ENCODE peak calls at places on chromosome 7, in nine cellular contexts. One of them, this sample, is unnamed.

GRCh38 chr7:32941996-32942782 is 15.1 kb upstream of the FKBP9 start:
- DNase-seq in GM20000: peak
- DNase-seq in BE2C: peak
- DNase-seq in activated naive CD4-positive, alpha-beta T cell: peak
- DNase-seq in cardiac fibroblast: peak
- DNase-seq in naive thymus-derived CD8-positive, alpha-beta T cell: peak
- DNase-seq in kidney epithelial cell: no peak
- DNase-seq in T1000: peak
- DNase-seq in left colon: peak
- DNase-seq in this sample: peak

GRCh38 chr7:14995774-14996173 is 93.2 kb upstream of the DGKB start:
- DNase-seq in kidney epithelial cell: no peak
- DNase-seq in naive thymus-derived CD8-positive, alpha-beta T cell: no peak
- DNase-seq in BE2C: no peak
- DNase-seq in left colon: no peak
- DNase-seq in T1000: no peak
- DNase-seq in activated naive CD4-positive, alpha-beta T cell: no peak
- DNase-seq in GM20000: no peak
- DNase-seq in cardiac fibroblast: no peak
- DNase-seq in this sample: no peak

GRCh38 chr7:65251851-65252620 is 121.6 kb upstream of the ZNF92 start:
- DNase-seq in cardiac fibroblast: peak
- DNase-seq in GM20000: peak
- DNase-seq in naive thymus-derived CD8-positive, alpha-beta T cell: no peak
- DNase-seq in left colon: peak
- DNase-seq in kidney epithelial cell: peak
- DNase-seq in activated naive CD4-positive, alpha-beta T cell: no peak
- DNase-seq in T1000: peak
- DNase-seq in BE2C: peak
- DNase-seq in this sample: peak

GRCh38 chr7:29442146-29442545 is 121.5 kb upstream of the PRR15 start:
- DNase-seq in BE2C: no peak
- DNase-seq in T1000: no peak
- DNase-seq in cardiac fibroblast: peak
- DNase-seq in left colon: no peak
- DNase-seq in naive thymus-derived CD8-positive, alpha-beta T cell: no peak
- DNase-seq in GM20000: no peak
- DNase-seq in activated naive CD4-positive, alpha-beta T cell: no peak
- DNase-seq in kidney epithelial cell: peak
- DNase-seq in this sample: no peak

GRCh38 chr7:92790987-92791386 is 45.4 kb downstream of the CDK6 start:
- DNase-seq in naive thymus-derived CD8-positive, alpha-beta T cell: no peak
- DNase-seq in T1000: no peak
- DNase-seq in cardiac fibroblast: peak
- DNase-seq in activated naive CD4-positive, alpha-beta T cell: no peak
- DNase-seq in GM20000: no peak
- DNase-seq in left colon: no peak
- DNase-seq in kidney epithelial cell: no peak
- DNase-seq in BE2C: no peak
- DNase-seq in this sample: no peak

GRCh38 chr7:158289761-158290523 is 297.7 kb downstream of the PTPRN2 start:
- DNase-seq in left colon: no peak
- DNase-seq in T1000: no peak
- DNase-seq in naive thymus-derived CD8-positive, alpha-beta T cell: no peak
- DNase-seq in GM20000: no peak
- DNase-seq in kidney epithelial cell: no peak
- DNase-seq in cardiac fibroblast: no peak
- DNase-seq in activated naive CD4-positive, alpha-beta T cell: no peak
- DNase-seq in BE2C: no peak
- DNase-seq in this sample: no peak

GRCh38 chr7:40544932-40545331 is 410.1 kb downstream of the SUGCT start:
- DNase-seq in BE2C: no peak
- DNase-seq in left colon: no peak
- DNase-seq in cardiac fibroblast: peak
- DNase-seq in T1000: no peak
- DNase-seq in GM20000: no peak
- DNase-seq in kidney epithelial cell: no peak
- DNase-seq in activated naive CD4-positive, alpha-beta T cell: no peak
- DNase-seq in naive thymus-derived CD8-positive, alpha-beta T cell: no peak
- DNase-seq in this sample: no peak

GRCh38 chr7:2373124-2373556 is 18.5 kb downstream of the EIF3B start:
- DNase-seq in T1000: no peak
- DNase-seq in activated naive CD4-positive, alpha-beta T cell: no peak
- DNase-seq in kidney epithelial cell: no peak
- DNase-seq in left colon: no peak
- DNase-seq in GM20000: no peak
- DNase-seq in BE2C: no peak
- DNase-seq in cardiac fibroblast: no peak
- DNase-seq in naive thymus-derived CD8-positive, alpha-beta T cell: no peak
- DNase-seq in this sample: no peak

GRCh38 chr7:925601-926000 is 28.9 kb downstream of the ADAP1 start:
- DNase-seq in left colon: peak
- DNase-seq in kidney epithelial cell: no peak
- DNase-seq in GM20000: no peak
- DNase-seq in activated naive CD4-positive, alpha-beta T cell: no peak
- DNase-seq in T1000: no peak
- DNase-seq in cardiac fibroblast: no peak
- DNase-seq in BE2C: peak
- DNase-seq in naive thymus-derived CD8-positive, alpha-beta T cell: peak
- DNase-seq in this sample: no peak

GRCh38 chr7:111532625-111533024 is 29.7 kb downstream of the IMMP2L start:
- DNase-seq in activated naive CD4-positive, alpha-beta T cell: no peak
- DNase-seq in BE2C: peak
- DNase-seq in GM20000: no peak
- DNase-seq in T1000: no peak
- DNase-seq in naive thymus-derived CD8-positive, alpha-beta T cell: no peak
- DNase-seq in cardiac fibroblast: peak
- DNase-seq in left colon: no peak
- DNase-seq in kidney epithelial cell: no peak
- DNase-seq in this sample: no peak

GRCh38 chr7:158410720-158411119 is 176.9 kb downstream of the PTPRN2 start:
- DNase-seq in GM20000: no peak
- DNase-seq in activated naive CD4-positive, alpha-beta T cell: no peak
- DNase-seq in cardiac fibroblast: no peak
- DNase-seq in BE2C: no peak
- DNase-seq in kidney epithelial cell: no peak
- DNase-seq in left colon: no peak
- DNase-seq in naive thymus-derived CD8-positive, alpha-beta T cell: no peak
- DNase-seq in T1000: no peak
- DNase-seq in this sample: no peak

GRCh38 chr7:77354484-77354883 is 61.7 kb downstream of the GSAP start:
- DNase-seq in left colon: no peak
- DNase-seq in naive thymus-derived CD8-positive, alpha-beta T cell: peak
- DNase-seq in kidney epithelial cell: no peak
- DNase-seq in cardiac fibroblast: no peak
- DNase-seq in activated naive CD4-positive, alpha-beta T cell: no peak
- DNase-seq in T1000: no peak
- DNase-seq in BE2C: no peak
- DNase-seq in GM20000: no peak
- DNase-seq in this sample: no peak

GRCh38 chr7:25758559-25758958 is 393.4 kb upstream of the NFE2L3 start:
- DNase-seq in naive thymus-derived CD8-positive, alpha-beta T cell: no peak
- DNase-seq in left colon: no peak
- DNase-seq in BE2C: no peak
- DNase-seq in T1000: no peak
- DNase-seq in kidney epithelial cell: no peak
- DNase-seq in GM20000: no peak
- DNase-seq in activated naive CD4-positive, alpha-beta T cell: no peak
- DNase-seq in cardiac fibroblast: no peak
- DNase-seq in this sample: no peak

GRCh38 chr7:114085592-114086490 is 167.0 kb upstream of the PPP1R3A start:
- DNase-seq in GM20000: peak
- DNase-seq in cardiac fibroblast: peak
- DNase-seq in BE2C: peak
- DNase-seq in activated naive CD4-positive, alpha-beta T cell: no peak
- DNase-seq in T1000: no peak
- DNase-seq in kidney epithelial cell: peak
- DNase-seq in left colon: peak
- DNase-seq in naive thymus-derived CD8-positive, alpha-beta T cell: no peak
- DNase-seq in this sample: peak

GRCh38 chr7:96174812-96175211 is 147.1 kb downstream of the SLC25A13 start:
- DNase-seq in T1000: no peak
- DNase-seq in left colon: no peak
- DNase-seq in BE2C: no peak
- DNase-seq in kidney epithelial cell: no peak
- DNase-seq in naive thymus-derived CD8-positive, alpha-beta T cell: no peak
- DNase-seq in cardiac fibroblast: no peak
- DNase-seq in GM20000: no peak
- DNase-seq in activated naive CD4-positive, alpha-beta T cell: no peak
- DNase-seq in this sample: no peak

GRCh38 chr7:2116086-2116810 is 116.5 kb downstream of the MAD1L1 start:
- DNase-seq in naive thymus-derived CD8-positive, alpha-beta T cell: no peak
- DNase-seq in BE2C: no peak
- DNase-seq in kidney epithelial cell: no peak
- DNase-seq in cardiac fibroblast: peak
- DNase-seq in T1000: no peak
- DNase-seq in left colon: no peak
- DNase-seq in activated naive CD4-positive, alpha-beta T cell: no peak
- DNase-seq in GM20000: no peak
- DNase-seq in this sample: no peak

GRCh38 chr7:129635300-129636029 is 23.9 kb downstream of the NRF1 start:
- DNase-seq in GM20000: peak
- DNase-seq in cardiac fibroblast: peak
- DNase-seq in BE2C: peak
- DNase-seq in left colon: peak
- DNase-seq in T1000: peak
- DNase-seq in activated naive CD4-positive, alpha-beta T cell: peak
- DNase-seq in kidney epithelial cell: peak
- DNase-seq in naive thymus-derived CD8-positive, alpha-beta T cell: peak
- DNase-seq in this sample: peak

GRCh38 chr7:94289071-94289470 is 105.6 kb upstream of the COL1A2 start:
- DNase-seq in naive thymus-derived CD8-positive, alpha-beta T cell: no peak
- DNase-seq in cardiac fibroblast: peak
- DNase-seq in T1000: peak
- DNase-seq in GM20000: no peak
- DNase-seq in BE2C: peak
- DNase-seq in activated naive CD4-positive, alpha-beta T cell: no peak
- DNase-seq in kidney epithelial cell: peak
- DNase-seq in left colon: peak
- DNase-seq in this sample: peak

GRCh38 chr7:154912921-154913644 is 89.8 kb downstream of the PAXIP1 start:
- DNase-seq in kidney epithelial cell: no peak
- DNase-seq in naive thymus-derived CD8-positive, alpha-beta T cell: no peak
- DNase-seq in BE2C: no peak
- DNase-seq in left colon: no peak
- DNase-seq in activated naive CD4-positive, alpha-beta T cell: no peak
- DNase-seq in GM20000: no peak
- DNase-seq in cardiac fibroblast: no peak
- DNase-seq in T1000: no peak
- DNase-seq in this sample: no peak

GRCh38 chr7:139078911-139079310 is 30.6 kb downstream of the ZC3HAV1 start:
- DNase-seq in naive thymus-derived CD8-positive, alpha-beta T cell: no peak
- DNase-seq in activated naive CD4-positive, alpha-beta T cell: no peak
- DNase-seq in left colon: no peak
- DNase-seq in T1000: no peak
- DNase-seq in cardiac fibroblast: no peak
- DNase-seq in GM20000: no peak
- DNase-seq in kidney epithelial cell: no peak
- DNase-seq in BE2C: no peak
- DNase-seq in this sample: no peak

GRCh38 chr7:27579565-27579964 is 83.1 kb downstream of the HIBADH start:
- DNase-seq in cardiac fibroblast: no peak
- DNase-seq in GM20000: no peak
- DNase-seq in activated naive CD4-positive, alpha-beta T cell: no peak
- DNase-seq in kidney epithelial cell: peak
- DNase-seq in T1000: no peak
- DNase-seq in left colon: no peak
- DNase-seq in naive thymus-derived CD8-positive, alpha-beta T cell: no peak
- DNase-seq in BE2C: no peak
- DNase-seq in this sample: no peak

GRCh38 chr7:133645870-133646492 is 393.1 kb downstream of the EXOC4 start:
- DNase-seq in BE2C: peak
- DNase-seq in GM20000: no peak
- DNase-seq in cardiac fibroblast: peak
- DNase-seq in naive thymus-derived CD8-positive, alpha-beta T cell: no peak
- DNase-seq in kidney epithelial cell: no peak
- DNase-seq in T1000: no peak
- DNase-seq in activated naive CD4-positive, alpha-beta T cell: no peak
- DNase-seq in left colon: no peak
- DNase-seq in this sample: no peak

GRCh38 chr7:75888464-75889222 is 9.8 kb downstream of the RHBDD2 start:
- DNase-seq in activated naive CD4-positive, alpha-beta T cell: no peak
- DNase-seq in T1000: no peak
- DNase-seq in GM20000: no peak
- DNase-seq in left colon: no peak
- DNase-seq in kidney epithelial cell: no peak
- DNase-seq in cardiac fibroblast: no peak
- DNase-seq in BE2C: no peak
- DNase-seq in naive thymus-derived CD8-positive, alpha-beta T cell: no peak
- DNase-seq in this sample: no peak

GRCh38 chr7:74306737-74307469 is 17.7 kb downstream of the CLIP2 start:
- DNase-seq in naive thymus-derived CD8-positive, alpha-beta T cell: no peak
- DNase-seq in left colon: no peak
- DNase-seq in BE2C: peak
- DNase-seq in T1000: peak
- DNase-seq in cardiac fibroblast: peak
- DNase-seq in kidney epithelial cell: peak
- DNase-seq in GM20000: peak
- DNase-seq in activated naive CD4-positive, alpha-beta T cell: no peak
- DNase-seq in this sample: peak

GRCh38 chr7:23419160-23419559 is 51.1 kb downstream of the IGF2BP3 start:
- DNase-seq in left colon: no peak
- DNase-seq in cardiac fibroblast: no peak
- DNase-seq in naive thymus-derived CD8-positive, alpha-beta T cell: no peak
- DNase-seq in activated naive CD4-positive, alpha-beta T cell: no peak
- DNase-seq in T1000: no peak
- DNase-seq in GM20000: no peak
- DNase-seq in BE2C: no peak
- DNase-seq in kidney epithelial cell: no peak
- DNase-seq in this sample: no peak

GRCh38 chr7:74271742-74272141 is 17.5 kb upstream of the CLIP2 start:
- DNase-seq in T1000: no peak
- DNase-seq in left colon: no peak
- DNase-seq in naive thymus-derived CD8-positive, alpha-beta T cell: no peak
- DNase-seq in cardiac fibroblast: no peak
- DNase-seq in BE2C: no peak
- DNase-seq in kidney epithelial cell: no peak
- DNase-seq in activated naive CD4-positive, alpha-beta T cell: no peak
- DNase-seq in GM20000: no peak
- DNase-seq in this sample: no peak

GRCh38 chr7:54915870-54916598 is 102.8 kb upstream of the EGFR start:
- DNase-seq in kidney epithelial cell: no peak
- DNase-seq in left colon: no peak
- DNase-seq in cardiac fibroblast: no peak
- DNase-seq in naive thymus-derived CD8-positive, alpha-beta T cell: no peak
- DNase-seq in GM20000: no peak
- DNase-seq in BE2C: no peak
- DNase-seq in activated naive CD4-positive, alpha-beta T cell: no peak
- DNase-seq in T1000: no peak
- DNase-seq in this sample: no peak

GRCh38 chr7:50808282-50808888 is 25.7 kb upstream of the GRB10 start:
- DNase-seq in naive thymus-derived CD8-positive, alpha-beta T cell: no peak
- DNase-seq in BE2C: no peak
- DNase-seq in GM20000: no peak
- DNase-seq in T1000: no peak
- DNase-seq in cardiac fibroblast: no peak
- DNase-seq in left colon: no peak
- DNase-seq in kidney epithelial cell: no peak
- DNase-seq in activated naive CD4-positive, alpha-beta T cell: no peak
- DNase-seq in this sample: no peak

GRCh38 chr7:46153951-46154787 is 233.1 kb upstream of the IGFBP3 start:
- DNase-seq in BE2C: no peak
- DNase-seq in GM20000: peak
- DNase-seq in T1000: peak
- DNase-seq in kidney epithelial cell: no peak
- DNase-seq in activated naive CD4-positive, alpha-beta T cell: no peak
- DNase-seq in left colon: no peak
- DNase-seq in cardiac fibroblast: no peak
- DNase-seq in naive thymus-derived CD8-positive, alpha-beta T cell: no peak
- DNase-seq in this sample: peak

GRCh38 chr7:127588697-127589482 is 679 bp downstream of the ARF5 start:
- DNase-seq in GM20000: peak
- DNase-seq in left colon: peak
- DNase-seq in cardiac fibroblast: peak
- DNase-seq in activated naive CD4-positive, alpha-beta T cell: no peak
- DNase-seq in kidney epithelial cell: no peak
- DNase-seq in naive thymus-derived CD8-positive, alpha-beta T cell: no peak
- DNase-seq in BE2C: peak
- DNase-seq in T1000: no peak
- DNase-seq in this sample: peak

GRCh38 chr7:149140784-149141183 is 6.5 kb upstream of the ZNF398 start:
- DNase-seq in left colon: no peak
- DNase-seq in cardiac fibroblast: no peak
- DNase-seq in BE2C: no peak
- DNase-seq in kidney epithelial cell: no peak
- DNase-seq in activated naive CD4-positive, alpha-beta T cell: no peak
- DNase-seq in GM20000: no peak
- DNase-seq in naive thymus-derived CD8-positive, alpha-beta T cell: no peak
- DNase-seq in T1000: no peak
- DNase-seq in this sample: peak